ENCODE peak calls at places on chromosomes 12 and 14, in four cellular contexts. I is CD4-positive, alpha-beta T cell; W is activated T-helper 1 cell treated with Interleukin-2 at 50 U/mL for 16 hours; P is HL-60. M is an unnamed sample.

GRCh38 chr14:72743626-72744025 is 150.3 kb downstream of the DPF3 start:
- DNase-seq in I (no peak), W (no peak), P (no peak), M (no peak)

GRCh38 chr14:81453166-81453766 is 53.1 kb upstream of the STON2 start:
- DNase-seq in I (peak), W (peak), P (peak), M (peak)

GRCh38 chr14:30108975-30109700 is 181.5 kb upstream of the PRKD1 start:
- DNase-seq in I (no peak), W (no peak), P (no peak), M (no peak)

GRCh38 chr12:106584104-106585064 is 1.6 kb downstream of the RFX4 start:
- DNase-seq in I (no peak), W (no peak), P (no peak), M (no peak)

GRCh38 chr12:53071591-53072551 is 7.3 kb downstream of the SPRYD3 start:
- DNase-seq in I (no peak), W (no peak), P (no peak), M (no peak)

GRCh38 chr14:81323621-81324400 is 76.3 kb downstream of the STON2 start:
- DNase-seq in I (no peak), W (no peak), P (no peak), M (no peak)

GRCh38 chr12:106296179-106296877 is 6.2 kb upstream of the TCP11L2 start:
- DNase-seq in I (no peak), W (no peak), P (no peak), M (no peak)

GRCh38 chr14:27056586-27056985 is 458.8 kb upstream of the NOVA1 start:
- DNase-seq in I (no peak), W (no peak), P (no peak), M (no peak)

GRCh38 chr12:2113080-2113479 is 60.3 kb downstream of the CACNA1C start:
- DNase-seq in I (no peak), W (no peak), P (no peak), M (no peak)

GRCh38 chr14:73153272-73153671 is 17.0 kb downstream of the PSEN1 start:
- DNase-seq in I (no peak), W (no peak), P (no peak), M (no peak)

GRCh38 chr12:27785882-27786570 is 6.0 kb upstream of the MANSC4 start:
- DNase-seq in I (no peak), W (no peak), P (peak), M (no peak)

GRCh38 chr12:47026291-47026690 is 53.1 kb upstream of the PCED1B start:
- DNase-seq in I (no peak), W (no peak), P (no peak), M (no peak)

GRCh38 chr12:68224613-68225285 is 861 bp downstream of the IL26 start:
- DNase-seq in I (no peak), W (no peak), P (no peak), M (no peak)

GRCh38 chr12:76329163-76329562 is 19.1 kb downstream of the BBS10 start:
- DNase-seq in I (no peak), W (no peak), P (no peak), M (no peak)

GRCh38 chr12:2582631-2583616 is 211.8 kb upstream of the FKBP4 start:
- DNase-seq in I (peak), W (peak), P (peak), M (peak)

GRCh38 chr14:49982522-49982951 is 89.7 kb downstream of the ARF6 start:
- DNase-seq in I (no peak), W (no peak), P (no peak), M (no peak)

M was measured in activated T-helper 9 cell treated with anti-CD3 and anti-CD28 coated beads, Interleukin-2, amount 50 U/mL, for 16 hours.